ENCODE peak calls at places on chromosomes 12 and 14, in seven cellular contexts. Y, A, R, V, F, Z and P are unnamed samples.

GRCh38 chr12:50120953-50121352 is 8.9 kb downstream of the COX14 start:
- DNase-seq in F (no peak), A (no peak), Y (peak; percentile 5), V (peak; percentile 37), R (no peak), Z (no peak), P (no peak)

GRCh38 chr12:30719060-30719459 is 23.4 kb upstream of the IPO8 start:
- DNase-seq in F (no peak), A (no peak), V (no peak), R (no peak), Y (no peak), Z (no peak), P (peak; percentile 98)

GRCh38 chr14:101947577-101947903 is 16.8 kb upstream of the DYNC1H1 start:
- DNase-seq in Z (no peak), V (no peak), Y (no peak), R (peak; percentile 11), F (no peak), A (no peak), P (no peak)

GRCh38 chr14:71332476-71332875 is 425.2 kb downstream of the PCNX1 start:
- DNase-seq in Z (no peak), V (no peak), A (no peak), Y (no peak), R (no peak), F (no peak), P (no peak)

GRCh38 chr14:71372411-71372838 is 465.2 kb downstream of the PCNX1 start:
- DNase-seq in F (no peak), A (no peak), Y (no peak), V (no peak), R (no peak), Z (no peak), P (no peak)

GRCh38 chr12:99954724-99955123 is 30.0 kb downstream of the ANKS1B start:
- DNase-seq in F (no peak), Y (no peak), A (no peak), Z (no peak), V (no peak), R (no peak), P (no peak)

GRCh38 chr12:120654656-120655055 is 14.2 kb downstream of the CABP1 start:
- DNase-seq in A (peak; percentile 36), F (no peak), Y (no peak), R (no peak), V (peak; percentile 90), Z (no peak), P (no peak)

GRCh38 chr12:129659927-129660326 is 243.9 kb downstream of the TMEM132D start:
- DNase-seq in F (no peak), V (no peak), A (peak; percentile 15), R (no peak), Z (no peak), Y (no peak), P (no peak)

GRCh38 chr12:106369624-106370346 is 12.2 kb downstream of the POLR3B start:
- DNase-seq in Z (no peak), A (no peak), Y (no peak), F (no peak), V (no peak), R (no peak), P (no peak)

GRCh38 chr12:4874671-4875070 is 35.0 kb upstream of the KCNA1 start:
- DNase-seq in R (no peak), Y (no peak), V (no peak), F (no peak), Z (no peak), A (no peak), P (no peak)

GRCh38 chr14:53180272-53181221 is 27.4 kb upstream of the DDHD1 start:
- DNase-seq in R (peak; percentile 96), F (peak; percentile 76), A (peak; percentile 8), Z (no peak), V (no peak), Y (no peak), P (no peak)

GRCh38 chr14:105315211-105315721 is 718 bp downstream of the PACS2 start:
- DNase-seq in V (no peak), Y (no peak), Z (peak; percentile 44), F (peak; percentile 27), A (peak; percentile 66), R (peak; percentile 67), P (no peak)

GRCh38 chr12:75909714-75910451 is 121.7 kb downstream of the PHLDA1 start:
- DNase-seq in Y (no peak), F (no peak), A (no peak), R (no peak), Z (no peak), V (no peak), P (no peak)

GRCh38 chr14:91228112-91229004 is 16.1 kb downstream of the GPR68 start:
- DNase-seq in A (no peak), Z (no peak), R (peak; percentile 83), Y (no peak), F (no peak), V (no peak), P (no peak)

GRCh38 chr14:104130974-104131651 is 7.3 kb upstream of the KIF26A start:
- DNase-seq in F (no peak), R (peak; percentile 69), V (peak; percentile 62), A (peak; percentile 66), Y (no peak), Z (peak; percentile 82), P (no peak)

GRCh38 chr14:70873627-70874026 is 33.6 kb upstream of the PCNX1 start:
- DNase-seq in A (no peak), Y (no peak), F (no peak), R (no peak), V (no peak), Z (no peak), P (no peak)

GRCh38 chr12:51533799-51534198 is 57.2 kb upstream of the SCN8A start:
- DNase-seq in Z (no peak), F (no peak), V (no peak), A (no peak), R (peak; percentile 54), Y (no peak), P (peak; percentile 18)

GRCh38 chr12:110686294-110686903 is 2.5 kb downstream of the HVCN1 start:
- DNase-seq in Y (no peak), A (no peak), R (no peak), F (no peak), V (peak; percentile 32), Z (no peak), P (no peak)

GRCh38 chr12:6068226-6068625 is 56.2 kb downstream of the VWF start:
- DNase-seq in Y (no peak), R (no peak), Z (no peak), F (no peak), A (no peak), V (no peak), P (no peak)

GRCh38 chr12:113314121-113314529 is 20.8 kb downstream of the SLC8B1 start:
- DNase-seq in R (no peak), A (no peak), V (no peak), Z (no peak), Y (no peak), F (no peak), P (no peak)

DNA sequence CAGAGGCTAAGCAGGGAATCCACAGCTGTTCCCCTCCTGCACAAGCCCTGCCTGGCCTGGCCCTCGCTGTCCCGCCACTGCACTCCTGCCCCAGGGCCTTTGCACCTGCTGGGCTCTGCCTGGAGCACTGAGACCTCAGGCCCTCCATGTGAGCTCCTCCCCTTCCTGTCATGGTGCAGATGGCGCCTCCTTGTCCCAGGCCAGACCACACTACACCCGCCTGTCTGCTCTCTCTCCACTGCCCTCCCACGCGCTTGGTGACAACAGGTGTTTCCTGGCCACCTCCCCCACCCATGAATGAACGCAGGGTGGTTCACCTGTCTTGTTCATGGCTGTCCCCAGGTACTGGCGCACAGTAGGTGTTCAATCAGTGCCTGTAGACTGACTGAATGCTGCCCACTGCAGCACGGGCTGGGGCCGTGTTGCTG is 82.9 kb downstream of the NCOR2 start:
- DNase-seq in Z (no peak), V (no peak), A (no peak), R (no peak), Y (no peak), F (no peak), P (no peak)
- TF ChIP-seq POLR2AphosphoS5 in Z (no peak), V (no peak), A (no peak), R (no peak), Y (no peak), F (no peak), P (no peak)

GRCh38 chr12:123091230-123091629 is 59.7 kb downstream of the PITPNM2 start:
- DNase-seq in R (no peak), F (no peak), Y (no peak), V (no peak), A (no peak), Z (no peak), P (no peak)
- H3K27ac ChIP-seq in R (no peak overlapping the region), F (no peak overlapping the region), Y (no peak overlapping the region), V (no peak overlapping the region), A (no peak overlapping the region), Z (peak overlapping the region; percentile 9), P (no peak overlapping the region)

DNA sequence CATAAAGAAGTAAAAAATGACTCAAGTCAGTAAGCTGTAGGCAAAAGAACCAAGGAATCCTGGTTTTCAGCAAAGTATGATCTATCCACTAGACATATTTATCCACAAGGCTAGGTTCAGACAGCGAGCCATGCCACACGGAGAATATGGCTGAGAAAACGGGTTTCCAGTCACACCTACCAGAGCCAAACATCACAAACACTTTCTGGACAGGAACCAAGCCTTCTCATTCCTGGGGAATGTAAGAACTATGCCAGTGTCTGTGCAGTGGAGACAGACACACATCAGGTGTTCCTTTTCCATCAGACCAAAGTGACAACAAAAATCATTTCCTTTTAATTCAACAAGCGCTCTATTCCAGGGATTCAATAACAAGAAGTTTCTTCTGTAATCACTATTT is 41.1 kb downstream of the AREL1 start:
- DNase-seq in Y (no peak), Z (no peak), V (no peak), R (no peak), F (no peak), A (no peak), P (no peak)
- TF ChIP-seq POLR2AphosphoS5 in Y (peak; percentile 40), Z (no peak), V (no peak), R (no peak), F (no peak), A (no peak), P (no peak)

GRCh38 chr12:95185834-95186233 is 31.4 kb downstream of the FGD6 start:
- DNase-seq in Z (no peak), F (no peak), Y (no peak), A (no peak), R (no peak), V (no peak), P (no peak)

GRCh38 chr12:95185096-95185495 is 32.2 kb downstream of the FGD6 start:
- DNase-seq in Y (no peak), V (no peak), Z (no peak), F (no peak), R (no peak), A (no peak), P (no peak)

GRCh38 chr12:95181103-95181502 is 36.2 kb downstream of the FGD6 start:
- DNase-seq in A (no peak), V (no peak), Z (no peak), F (no peak), Y (no peak), R (no peak), P (no peak)

GRCh38 chr12:95184119-95184518 is 33.1 kb downstream of the FGD6 start:
- DNase-seq in F (no peak), A (no peak), V (no peak), Z (no peak), R (no peak), Y (no peak), P (no peak)

DNA sequence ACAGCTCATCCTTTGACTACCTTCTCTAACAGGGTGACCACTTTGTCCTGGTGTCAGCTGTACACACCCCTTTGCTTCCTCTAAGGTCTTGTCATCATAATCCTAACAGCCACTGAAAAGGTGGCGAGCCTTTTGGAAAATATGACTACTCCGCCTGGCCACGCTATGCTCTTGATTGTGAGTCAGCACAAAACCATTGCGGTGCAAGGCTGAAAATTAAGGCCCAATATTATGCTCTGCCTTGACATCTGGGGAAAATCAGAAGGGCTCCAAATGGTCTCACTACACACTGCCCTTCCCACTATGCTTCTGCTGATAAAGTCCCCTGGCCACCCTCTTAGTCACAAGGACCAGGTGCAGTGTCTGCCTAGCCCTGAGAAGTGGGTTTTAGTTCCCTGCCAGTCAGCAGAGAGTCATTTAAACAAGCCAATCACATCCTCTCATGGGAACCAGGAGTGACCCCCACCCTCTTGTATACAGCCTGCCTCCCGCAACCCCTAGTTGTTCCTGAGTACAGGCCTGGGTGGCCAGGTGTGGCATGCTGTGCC is 34.3 kb downstream of the FGD6 start:
- DNase-seq in A (no peak), Y (no peak), F (peak; percentile 92), V (no peak), Z (no peak), R (no peak), P (no peak)
- H3K27ac ChIP-seq in A (no peak overlapping the region), Y (no peak overlapping the region), F (peak overlapping the region; percentile 49), V (no peak overlapping the region), Z (no peak overlapping the region), R (peak overlapping the region; percentile 23), P (no peak overlapping the region)